ENCODE peak calls at places on chromosomes 11 and 22, in nine cellular contexts. One of them, this sample, is unnamed.

GRCh38 chr11:117744471-117745280 is 52.3 kb downstream of the DSCAML1 start:
- DNase-seq in NCI-H460: no peak
- DNase-seq in psoas muscle: no peak
- DNase-seq in T follicular helper cell: no peak
- DNase-seq in stimulated activated CD4-positive, alpha-beta T cell treated with anti-CD3 and anti-CD28 coated beads, Interleukin-15, amount 100 ng/mL, for 24 hours: no peak
- DNase-seq in head of caudate nucleus: no peak
- DNase-seq in ELR: no peak
- DNase-seq in natural killer cell: no peak
- DNase-seq in WTC11: no peak
- DNase-seq in this sample: no peak

GRCh38 chr11:62400760-62401159 is 18.1 kb upstream of the SCGB1A1 start:
- DNase-seq in NCI-H460: no peak
- DNase-seq in psoas muscle: peak
- DNase-seq in T follicular helper cell: no peak
- DNase-seq in stimulated activated CD4-positive, alpha-beta T cell treated with anti-CD3 and anti-CD28 coated beads, Interleukin-15, amount 100 ng/mL, for 24 hours: no peak
- DNase-seq in head of caudate nucleus: peak
- DNase-seq in ELR: no peak
- DNase-seq in natural killer cell: no peak
- DNase-seq in WTC11: no peak
- DNase-seq in this sample: peak

GRCh38 chr11:132278801-132279574 is 908.6 kb downstream of the NTM start:
- DNase-seq in NCI-H460: peak
- DNase-seq in psoas muscle: no peak
- DNase-seq in T follicular helper cell: no peak
- DNase-seq in stimulated activated CD4-positive, alpha-beta T cell treated with anti-CD3 and anti-CD28 coated beads, Interleukin-15, amount 100 ng/mL, for 24 hours: no peak
- DNase-seq in head of caudate nucleus: no peak
- DNase-seq in ELR: peak
- DNase-seq in natural killer cell: no peak
- DNase-seq in WTC11: no peak
- DNase-seq in this sample: peak

GRCh38 chr11:122664188-122664587 is 8.7 kb downstream of the UBASH3B start:
- DNase-seq in NCI-H460: no peak
- DNase-seq in psoas muscle: no peak
- DNase-seq in T follicular helper cell: no peak
- DNase-seq in stimulated activated CD4-positive, alpha-beta T cell treated with anti-CD3 and anti-CD28 coated beads, Interleukin-15, amount 100 ng/mL, for 24 hours: no peak
- DNase-seq in head of caudate nucleus: no peak
- DNase-seq in ELR: peak
- DNase-seq in natural killer cell: no peak
- DNase-seq in WTC11: no peak
- DNase-seq in this sample: no peak

GRCh38 chr22:32103648-32104326 is 55.3 kb downstream of the C22orf42 start:
- DNase-seq in NCI-H460: no peak
- DNase-seq in psoas muscle: no peak
- DNase-seq in T follicular helper cell: no peak
- DNase-seq in stimulated activated CD4-positive, alpha-beta T cell treated with anti-CD3 and anti-CD28 coated beads, Interleukin-15, amount 100 ng/mL, for 24 hours: no peak
- DNase-seq in head of caudate nucleus: no peak
- DNase-seq in ELR: peak
- DNase-seq in natural killer cell: no peak
- DNase-seq in WTC11: no peak
- DNase-seq in this sample: peak

GRCh38 chr11:60913793-60914619 is at the start of gene TMEM109:
- DNase-seq in NCI-H460: peak
- DNase-seq in psoas muscle: peak
- DNase-seq in T follicular helper cell: peak
- DNase-seq in stimulated activated CD4-positive, alpha-beta T cell treated with anti-CD3 and anti-CD28 coated beads, Interleukin-15, amount 100 ng/mL, for 24 hours: peak
- DNase-seq in head of caudate nucleus: peak
- DNase-seq in ELR: peak
- DNase-seq in natural killer cell: peak
- DNase-seq in WTC11: peak
- DNase-seq in this sample: peak

GRCh38 chr22:44608606-44609226 is 93.3 kb upstream of the PRR5 start:
- DNase-seq in NCI-H460: no peak
- DNase-seq in psoas muscle: peak
- DNase-seq in T follicular helper cell: no peak
- DNase-seq in stimulated activated CD4-positive, alpha-beta T cell treated with anti-CD3 and anti-CD28 coated beads, Interleukin-15, amount 100 ng/mL, for 24 hours: no peak
- DNase-seq in head of caudate nucleus: no peak
- DNase-seq in ELR: no peak
- DNase-seq in natural killer cell: no peak
- DNase-seq in WTC11: no peak
- DNase-seq in this sample: no peak

GRCh38 chr22:33389927-33390326 is 331.7 kb upstream of the SYN3 start:
- DNase-seq in NCI-H460: no peak
- DNase-seq in psoas muscle: no peak
- DNase-seq in T follicular helper cell: no peak
- DNase-seq in stimulated activated CD4-positive, alpha-beta T cell treated with anti-CD3 and anti-CD28 coated beads, Interleukin-15, amount 100 ng/mL, for 24 hours: no peak
- DNase-seq in head of caudate nucleus: no peak
- DNase-seq in ELR: no peak
- DNase-seq in natural killer cell: no peak
- DNase-seq in WTC11: no peak
- DNase-seq in this sample: peak

GRCh38 chr22:43706151-43706550 is 106.0 kb downstream of the EFCAB6 start:
- DNase-seq in NCI-H460: no peak
- DNase-seq in psoas muscle: no peak
- DNase-seq in T follicular helper cell: no peak
- DNase-seq in stimulated activated CD4-positive, alpha-beta T cell treated with anti-CD3 and anti-CD28 coated beads, Interleukin-15, amount 100 ng/mL, for 24 hours: no peak
- DNase-seq in head of caudate nucleus: no peak
- DNase-seq in ELR: no peak
- DNase-seq in natural killer cell: no peak
- DNase-seq in WTC11: peak
- DNase-seq in this sample: no peak

GRCh38 chr11:117752721-117753237 is 44.2 kb downstream of the DSCAML1 start:
- DNase-seq in NCI-H460: no peak
- DNase-seq in psoas muscle: no peak
- DNase-seq in T follicular helper cell: no peak
- DNase-seq in stimulated activated CD4-positive, alpha-beta T cell treated with anti-CD3 and anti-CD28 coated beads, Interleukin-15, amount 100 ng/mL, for 24 hours: no peak
- DNase-seq in head of caudate nucleus: no peak
- DNase-seq in ELR: no peak
- DNase-seq in natural killer cell: no peak
- DNase-seq in WTC11: no peak
- DNase-seq in this sample: no peak

GRCh38 chr11:100602716-100603115 is 84.4 kb upstream of the ARHGAP42 start:
- DNase-seq in NCI-H460: no peak
- DNase-seq in psoas muscle: no peak
- DNase-seq in T follicular helper cell: no peak
- DNase-seq in stimulated activated CD4-positive, alpha-beta T cell treated with anti-CD3 and anti-CD28 coated beads, Interleukin-15, amount 100 ng/mL, for 24 hours: no peak
- DNase-seq in head of caudate nucleus: no peak
- DNase-seq in ELR: no peak
- DNase-seq in natural killer cell: no peak
- DNase-seq in WTC11: no peak
- DNase-seq in this sample: no peak

GRCh38 chr11:15757299-15757698 is 599.0 kb downstream of the SOX6 start:
- DNase-seq in NCI-H460: no peak
- DNase-seq in psoas muscle: no peak
- DNase-seq in T follicular helper cell: no peak
- DNase-seq in stimulated activated CD4-positive, alpha-beta T cell treated with anti-CD3 and anti-CD28 coated beads, Interleukin-15, amount 100 ng/mL, for 24 hours: peak
- DNase-seq in head of caudate nucleus: no peak
- DNase-seq in ELR: peak
- DNase-seq in natural killer cell: no peak
- DNase-seq in WTC11: no peak
- DNase-seq in this sample: no peak

GRCh38 chr22:35008213-35008612 is 57.7 kb upstream of the ISX start:
- DNase-seq in NCI-H460: no peak
- DNase-seq in psoas muscle: no peak
- DNase-seq in T follicular helper cell: no peak
- DNase-seq in stimulated activated CD4-positive, alpha-beta T cell treated with anti-CD3 and anti-CD28 coated beads, Interleukin-15, amount 100 ng/mL, for 24 hours: no peak
- DNase-seq in head of caudate nucleus: no peak
- DNase-seq in ELR: no peak
- DNase-seq in natural killer cell: no peak
- DNase-seq in WTC11: no peak
- DNase-seq in this sample: no peak

GRCh38 chr22:23888615-23889401 is 5.4 kb upstream of the MIF start:
- DNase-seq in NCI-H460: peak
- DNase-seq in psoas muscle: no peak
- DNase-seq in T follicular helper cell: no peak
- DNase-seq in stimulated activated CD4-positive, alpha-beta T cell treated with anti-CD3 and anti-CD28 coated beads, Interleukin-15, amount 100 ng/mL, for 24 hours: no peak
- DNase-seq in head of caudate nucleus: no peak
- DNase-seq in ELR: peak
- DNase-seq in natural killer cell: no peak
- DNase-seq in WTC11: no peak
- DNase-seq in this sample: peak

GRCh38 chr11:6611092-6612007 is 666 bp downstream of the TAF10 start:
- DNase-seq in NCI-H460: no peak
- DNase-seq in psoas muscle: peak
- DNase-seq in T follicular helper cell: peak
- DNase-seq in stimulated activated CD4-positive, alpha-beta T cell treated with anti-CD3 and anti-CD28 coated beads, Interleukin-15, amount 100 ng/mL, for 24 hours: peak
- DNase-seq in head of caudate nucleus: no peak
- DNase-seq in ELR: peak
- DNase-seq in natural killer cell: no peak
- DNase-seq in WTC11: peak
- DNase-seq in this sample: peak

GRCh38 chr11:64245797-64246623 is 733 bp downstream of the PPP1R14B start:
- DNase-seq in NCI-H460: peak
- DNase-seq in psoas muscle: peak
- DNase-seq in T follicular helper cell: peak
- DNase-seq in stimulated activated CD4-positive, alpha-beta T cell treated with anti-CD3 and anti-CD28 coated beads, Interleukin-15, amount 100 ng/mL, for 24 hours: peak
- DNase-seq in head of caudate nucleus: no peak
- DNase-seq in ELR: peak
- DNase-seq in natural killer cell: peak
- DNase-seq in WTC11: no peak
- DNase-seq in this sample: peak

GRCh38 chr11:127106142-127106541 is 105.6 kb upstream of the KIRREL3 start:
- DNase-seq in NCI-H460: no peak
- DNase-seq in psoas muscle: no peak
- DNase-seq in T follicular helper cell: no peak
- DNase-seq in stimulated activated CD4-positive, alpha-beta T cell treated with anti-CD3 and anti-CD28 coated beads, Interleukin-15, amount 100 ng/mL, for 24 hours: no peak
- DNase-seq in head of caudate nucleus: no peak
- DNase-seq in ELR: no peak
- DNase-seq in natural killer cell: no peak
- DNase-seq in WTC11: no peak
- DNase-seq in this sample: no peak

GRCh38 chr11:124302756-124303155 is 11.0 kb downstream of the OR8D1 start:
- DNase-seq in NCI-H460: no peak
- DNase-seq in psoas muscle: no peak
- DNase-seq in T follicular helper cell: no peak
- DNase-seq in stimulated activated CD4-positive, alpha-beta T cell treated with anti-CD3 and anti-CD28 coated beads, Interleukin-15, amount 100 ng/mL, for 24 hours: no peak
- DNase-seq in head of caudate nucleus: no peak
- DNase-seq in ELR: peak
- DNase-seq in natural killer cell: no peak
- DNase-seq in WTC11: no peak
- DNase-seq in this sample: no peak

GRCh38 chr11:92550411-92550810 is 325.8 kb downstream of the FAT3 start:
- DNase-seq in NCI-H460: no peak
- DNase-seq in psoas muscle: no peak
- DNase-seq in T follicular helper cell: no peak
- DNase-seq in stimulated activated CD4-positive, alpha-beta T cell treated with anti-CD3 and anti-CD28 coated beads, Interleukin-15, amount 100 ng/mL, for 24 hours: no peak
- DNase-seq in head of caudate nucleus: no peak
- DNase-seq in ELR: no peak
- DNase-seq in natural killer cell: no peak
- DNase-seq in WTC11: peak
- DNase-seq in this sample: no peak

GRCh38 chr22:35661377-35661937 is 13.2 kb downstream of the APOL6 start:
- DNase-seq in NCI-H460: no peak
- DNase-seq in psoas muscle: no peak
- DNase-seq in T follicular helper cell: no peak
- DNase-seq in stimulated activated CD4-positive, alpha-beta T cell treated with anti-CD3 and anti-CD28 coated beads, Interleukin-15, amount 100 ng/mL, for 24 hours: no peak
- DNase-seq in head of caudate nucleus: no peak
- DNase-seq in ELR: peak
- DNase-seq in natural killer cell: no peak
- DNase-seq in WTC11: no peak
- DNase-seq in this sample: peak

GRCh38 chr11:298406-299065 is 790 bp downstream of the IFITM5 start:
- DNase-seq in NCI-H460: no peak
- DNase-seq in psoas muscle: peak
- DNase-seq in T follicular helper cell: no peak
- DNase-seq in stimulated activated CD4-positive, alpha-beta T cell treated with anti-CD3 and anti-CD28 coated beads, Interleukin-15, amount 100 ng/mL, for 24 hours: no peak
- DNase-seq in head of caudate nucleus: no peak
- DNase-seq in ELR: no peak
- DNase-seq in natural killer cell: no peak
- DNase-seq in WTC11: peak
- DNase-seq in this sample: no peak

GRCh38 chr22:30222321-30222720 is 24.2 kb downstream of the LIF start:
- DNase-seq in NCI-H460: no peak
- DNase-seq in psoas muscle: no peak
- DNase-seq in T follicular helper cell: no peak
- DNase-seq in stimulated activated CD4-positive, alpha-beta T cell treated with anti-CD3 and anti-CD28 coated beads, Interleukin-15, amount 100 ng/mL, for 24 hours: no peak
- DNase-seq in head of caudate nucleus: no peak
- DNase-seq in ELR: no peak
- DNase-seq in natural killer cell: no peak
- DNase-seq in WTC11: no peak
- DNase-seq in this sample: no peak

GRCh38 chr11:64227405-64227956 is 1.4 kb downstream of the NUDT22 start:
- DNase-seq in NCI-H460: no peak
- DNase-seq in psoas muscle: no peak
- DNase-seq in T follicular helper cell: no peak
- DNase-seq in stimulated activated CD4-positive, alpha-beta T cell treated with anti-CD3 and anti-CD28 coated beads, Interleukin-15, amount 100 ng/mL, for 24 hours: no peak
- DNase-seq in head of caudate nucleus: no peak
- DNase-seq in ELR: no peak
- DNase-seq in natural killer cell: no peak
- DNase-seq in WTC11: no peak
- DNase-seq in this sample: no peak

GRCh38 chr11:65781962-65782815 is 1.4 kb upstream of the AP5B1 start:
- DNase-seq in NCI-H460: no peak
- DNase-seq in psoas muscle: peak
- DNase-seq in T follicular helper cell: no peak
- DNase-seq in stimulated activated CD4-positive, alpha-beta T cell treated with anti-CD3 and anti-CD28 coated beads, Interleukin-15, amount 100 ng/mL, for 24 hours: no peak
- DNase-seq in head of caudate nucleus: no peak
- DNase-seq in ELR: no peak
- DNase-seq in natural killer cell: no peak
- DNase-seq in WTC11: no peak
- DNase-seq in this sample: no peak

This sample was measured in fibroblast of lung.